ENCODE peak calls at places on chromosomes 5 and 9, in five cellular contexts. O, U, Q, T and V are unnamed samples.

GRCh38 chr5:81097733-81098132 is 135.4 kb upstream of the CKMT2 start:
- DNase-seq in O (peak), U (no peak), Q (no peak), T (no peak), V (no peak)

GRCh38 chr5:51618234-51618633 is 235.0 kb downstream of the ISL1 start:
- DNase-seq in O (no peak), Q (no peak), U (no peak), T (no peak), V (no peak)

GRCh38 chr5:119453045-119453383 is 717 bp downstream of the HSD17B4 start:
- DNase-seq in O (peak), Q (no peak), T (peak), U (no peak), V (no peak)

GRCh38 chr5:55232194-55232984 is 1.0 kb downstream of the CCNO start:
- DNase-seq in U (no peak), Q (peak), T (no peak), O (peak), V (no peak)

GRCh38 chr5:120823316-120823715 is 359.2 kb downstream of the PRR16 start:
- DNase-seq in U (no peak), T (no peak), O (peak), Q (no peak), V (no peak)

GRCh38 chr9:83472221-83472665 is 66.0 kb downstream of the FRMD3 start:
- DNase-seq in O (peak), Q (no peak), T (peak), U (no peak), V (no peak)

GRCh38 chr5:26553079-26553478 is 485.3 kb downstream of the CDH9 start:
- DNase-seq in O (no peak), Q (no peak), T (no peak), U (no peak), V (no peak)

GRCh38 chr9:125540497-125540896 is 166.5 kb downstream of the MAPKAP1 start:
- DNase-seq in T (peak), U (no peak), Q (no peak), O (no peak), V (no peak)

GRCh38 chr5:159182691-159183090 is 26.7 kb downstream of the RNF145 start:
- DNase-seq in O (no peak), U (no peak), T (peak), Q (no peak), V (no peak)

GRCh38 chr5:41414598-41414997 is 95.8 kb downstream of the PLCXD3 start:
- DNase-seq in Q (no peak), U (no peak), T (peak), O (peak), V (no peak)

GRCh38 chr5:172901788-172902496 is 57.3 kb upstream of the RPL26L1 start:
- DNase-seq in U (no peak), T (peak), O (peak), Q (no peak), V (no peak)

GRCh38 chr5:61578858-61579503 is 246.9 kb downstream of the ZSWIM6 start:
- DNase-seq in T (no peak), O (peak), Q (no peak), U (no peak), V (no peak)

GRCh38 chr5:6302684-6303083 is 75.7 kb downstream of the MED10 start:
- DNase-seq in O (no peak), T (peak), U (no peak), Q (no peak), V (no peak)
- TF ChIP-seq CTCF in O (no peak), T (no peak), U (no peak), Q (no peak), V (no peak)

DNA sequence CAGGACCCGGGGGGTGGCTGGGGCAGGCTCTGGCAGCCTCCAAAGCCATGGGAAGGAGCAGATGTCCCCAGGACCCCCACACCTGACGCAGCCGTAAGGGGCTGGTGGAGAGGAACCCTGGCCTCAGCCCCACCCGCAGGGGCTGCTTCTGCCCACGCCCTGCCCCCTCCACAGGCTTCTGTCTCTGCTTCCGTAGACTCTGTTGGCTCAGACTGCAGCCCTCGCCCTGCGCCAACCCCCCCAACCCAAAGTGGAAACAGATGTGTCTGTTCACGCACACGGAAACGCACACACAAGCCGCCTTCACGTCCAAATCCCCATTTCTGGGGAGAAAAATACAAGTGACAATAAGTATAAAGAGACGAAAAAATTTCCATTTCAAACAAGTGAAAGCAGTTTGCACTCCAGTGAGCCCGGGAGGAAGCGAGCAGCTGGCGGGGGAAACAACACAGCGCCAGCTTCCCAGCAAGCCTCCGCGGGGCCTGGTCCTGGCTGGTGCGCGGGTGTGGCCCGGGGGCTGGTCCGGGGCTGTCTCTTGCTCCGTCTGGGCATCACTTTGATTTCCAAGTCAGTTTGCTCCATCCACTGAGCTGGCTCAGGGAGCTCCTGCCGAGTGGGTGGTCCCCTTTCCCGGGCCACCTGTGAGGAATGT is 32.6 kb upstream of the RXRA start:
- DNase-seq in U (no peak), O (peak), T (no peak), Q (peak), V (no peak)
- H3K4me3 ChIP-seq in U (peak), O (no peak), T (no peak), Q (no peak), V (no peak)

GRCh38 chr9:108813951-108814601 is 41.7 kb downstream of the ACTL7B start:
- DNase-seq in U (no peak), T (peak), Q (no peak), O (peak), V (no peak)
- TF ChIP-seq CTCF in U (peak), T (peak), Q (no peak), O (peak), V (no peak)

DNA sequence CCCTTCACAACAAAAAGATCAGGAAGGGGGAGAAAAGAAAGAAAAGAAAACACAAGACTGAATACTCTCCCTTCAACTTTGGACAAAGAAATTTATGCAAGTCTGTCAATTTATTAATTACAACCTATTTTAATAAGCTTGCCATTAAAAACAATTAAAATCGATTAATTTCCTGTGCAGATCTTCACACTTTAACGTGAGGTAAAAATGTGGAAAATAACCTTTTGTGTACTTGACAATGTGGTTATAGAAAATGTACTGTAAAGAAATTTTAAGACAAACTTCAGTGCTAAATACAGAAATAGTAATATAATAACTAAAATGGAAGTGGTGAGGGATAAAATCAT is 2.7 kb upstream of the MLLT3 start:
- DNase-seq in O (no peak), U (no peak), T (no peak), Q (no peak), V (no peak)
- H3K4me3 ChIP-seq in O (no peak), U (no peak), T (no peak), Q (no peak), V (peak)

DNA sequence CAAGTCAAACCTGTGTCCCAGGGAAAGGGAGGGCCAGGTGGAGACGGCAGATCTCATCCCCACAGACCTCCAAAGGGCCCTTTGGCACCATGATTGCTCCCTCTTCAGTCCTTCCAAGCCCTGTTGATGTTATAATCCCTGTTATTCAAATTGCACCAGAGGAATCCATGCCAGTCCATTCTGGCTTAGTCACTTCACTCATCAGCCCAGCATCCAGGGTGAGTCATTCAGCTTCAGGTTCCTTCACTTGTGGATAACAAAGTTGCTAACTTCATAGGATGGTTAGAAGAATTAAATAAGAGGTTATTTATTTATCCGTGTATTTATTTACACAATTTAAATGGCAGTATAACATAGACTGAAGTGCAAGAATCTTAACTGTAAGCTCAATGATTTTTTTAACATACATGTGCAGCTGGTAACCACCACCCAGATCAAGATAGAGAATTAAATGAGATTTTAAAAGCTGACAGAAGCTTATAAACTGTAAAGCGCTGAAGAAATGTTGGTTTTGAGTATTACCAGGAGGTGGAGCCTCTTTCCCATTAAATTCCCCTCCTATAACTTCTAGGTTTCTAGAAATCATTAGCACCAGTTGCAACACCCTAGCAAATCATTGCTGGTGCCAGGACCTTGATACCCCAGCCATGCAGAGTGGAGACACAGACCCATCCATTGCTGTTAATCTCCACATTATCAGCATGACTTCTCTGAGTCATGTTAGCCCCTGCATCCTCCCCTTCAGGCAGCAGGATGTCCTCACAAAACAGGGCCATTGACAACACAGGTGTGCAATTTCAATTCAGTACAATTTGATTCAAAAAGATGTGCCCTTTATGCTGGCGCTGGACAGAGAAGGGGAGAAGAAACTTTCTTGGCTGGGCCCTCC is 77.4 kb downstream of the SEC61B start:
- DNase-seq in Q (no peak), T (peak), O (peak), U (no peak), V (no peak)
- TF ChIP-seq CTCF in Q (no peak), T (no peak), O (peak), U (peak), V (peak)

DNA sequence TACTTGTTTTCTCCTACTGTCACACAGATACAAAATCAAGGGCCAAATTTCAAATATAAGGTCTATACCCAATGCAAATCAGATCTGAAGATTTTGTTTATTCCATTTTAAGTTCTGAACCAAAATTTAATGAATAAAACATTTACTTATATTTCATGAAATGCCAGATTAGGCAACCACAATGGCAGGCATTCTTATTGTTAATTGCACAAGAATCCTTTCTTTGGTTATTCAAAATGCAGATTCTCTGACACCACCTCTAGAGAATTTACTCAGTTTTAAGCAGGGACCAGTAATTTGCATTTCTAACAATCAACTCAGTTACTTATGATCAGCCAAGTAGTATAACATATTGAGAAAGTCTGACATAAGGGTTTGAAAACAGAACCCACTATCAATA is 972.4 kb upstream of the ACO1 start:
- DNase-seq in O (no peak), Q (no peak), T (no peak), U (no peak), V (no peak)
- H3K4me3 ChIP-seq in O (no peak), Q (no peak), T (no peak), U (no peak), V (no peak)